ENCODE peak calls at places on chromosomes 4 and X, in six cellular contexts. O is colonic mucosa, U is cardiac muscle cell, F is foreskin fibroblast, H is transverse colon, X is dorsolateral prefrontal cortex. I is an unnamed sample.

GRCh38 chr4:88216395-88216794 is 58.0 kb upstream of the ABCG2 start:
- DNase-seq in O (no peak), U (no peak), F (no peak), H (no peak), X (no peak), I (no peak)

GRCh38 chrX:48968377-48968776 is 3.3 kb downstream of the KCND1 start:
- DNase-seq in O (no peak), U (no peak), F (no peak), H (no peak), X (no peak), I (no peak)

GRCh38 chr4:82898322-82899243 is 2.0 kb upstream of the THAP9 start:
- DNase-seq in O (peak; percentile 33), U (peak; percentile 92), F (peak; percentile 70), H (no peak), X (no peak), I (peak; percentile 89)

GRCh38 chr4:149735796-149736195 is 79.8 kb downstream of the IQCM start:
- DNase-seq in O (no peak), U (peak; percentile 57), F (peak; percentile 7), H (no peak), X (no peak), I (no peak)

GRCh38 chr4:151325320-151326246 is at the start of gene SH3D19:
- DNase-seq in O (peak; percentile 91), U (peak; percentile 83), F (peak; percentile 58), H (peak; percentile 88), X (peak; percentile 51), I (no peak)

GRCh38 chr4:105282489-105282888 is 135.8 kb downstream of the TET2 start:
- DNase-seq in O (no peak), U (no peak), F (no peak), H (no peak), X (no peak), I (no peak)

GRCh38 chrX:153426204-153426603 is 14.9 kb downstream of the ZFP92 start:
- DNase-seq in O (no peak), U (no peak), F (no peak), H (no peak), X (no peak), I (no peak)

GRCh38 chr4:139511320-139511719 is 44.7 kb downstream of the SETD7 start:
- DNase-seq in O (no peak), U (peak; percentile 39), F (no peak), H (no peak), X (no peak), I (peak; percentile 41)

GRCh38 chr4:147655639-147656038 is 28.3 kb downstream of the PRMT9 start:
- DNase-seq in O (no peak), U (no peak), F (no peak), H (no peak), X (no peak), I (no peak)

GRCh38 chr4:12488672-12489071 is 995.5 kb downstream of the RAB28 start:
- DNase-seq in O (no peak), U (peak; percentile 11), F (no peak), H (no peak), X (no peak), I (no peak)

GRCh38 chr4:48687313-48687712 is 92.8 kb downstream of the FRYL start:
- DNase-seq in O (no peak), U (no peak), F (no peak), H (no peak), X (no peak), I (no peak)

GRCh38 chrX:12153317-12153716 is 15.0 kb downstream of the FRMPD4 start:
- DNase-seq in O (no peak), U (no peak), F (no peak), H (no peak), X (no peak), I (no peak)

GRCh38 chr4:79292008-79292407 is 33.9 kb downstream of the NAA11 start:
- DNase-seq in O (no peak), U (no peak), F (no peak), H (no peak), X (no peak), I (no peak)

GRCh38 chr4:37673523-37674192 is 12.5 kb downstream of the RELL1 start:
- DNase-seq in O (no peak), U (no peak), F (no peak), H (no peak), X (no peak), I (no peak)

GRCh38 chr4:146477054-146477453 is 44.7 kb downstream of the SLC10A7 start:
- DNase-seq in O (no peak), U (peak; percentile 52), F (no peak), H (no peak), X (no peak), I (peak; percentile 3)

GRCh38 chr4:56821394-56822263 is at the start of gene SPINK2:
- DNase-seq in O (peak; percentile 64), U (no peak), F (no peak), H (peak; percentile 63), X (no peak), I (no peak)
- H3K4me3 ChIP-seq in O (peak within 1 kb of the TSS; percentile 36), U (peak within 1 kb of the TSS; percentile 40), F (no peak within 1 kb of the TSS), H (peak within 1 kb of the TSS; percentile 52), X (peak within 1 kb of the TSS; percentile 53), I (peak within 1 kb of the TSS; percentile 41)

GRCh38 chr4:2817136-2817535 is 24.3 kb downstream of the SH3BP2 start:
- DNase-seq in O (no peak), U (no peak), F (no peak), H (no peak), X (no peak), I (no peak)

GRCh38 chr4:2814627-2815026 is 21.7 kb downstream of the SH3BP2 start:
- DNase-seq in O (no peak), U (no peak), F (no peak), H (no peak), X (no peak), I (no peak)

GRCh38 chr4:2817701-2818350 is 24.9 kb downstream of the SH3BP2 start:
- DNase-seq in O (peak; percentile 77), U (peak; percentile 15), F (no peak), H (peak; percentile 66), X (peak; percentile 49), I (no peak)

GRCh38 chr4:2818351-2818939 is 25.2 kb upstream of the ADD1 start:
- DNase-seq in O (no peak), U (no peak), F (no peak), H (no peak), X (no peak), I (no peak)

DNA sequence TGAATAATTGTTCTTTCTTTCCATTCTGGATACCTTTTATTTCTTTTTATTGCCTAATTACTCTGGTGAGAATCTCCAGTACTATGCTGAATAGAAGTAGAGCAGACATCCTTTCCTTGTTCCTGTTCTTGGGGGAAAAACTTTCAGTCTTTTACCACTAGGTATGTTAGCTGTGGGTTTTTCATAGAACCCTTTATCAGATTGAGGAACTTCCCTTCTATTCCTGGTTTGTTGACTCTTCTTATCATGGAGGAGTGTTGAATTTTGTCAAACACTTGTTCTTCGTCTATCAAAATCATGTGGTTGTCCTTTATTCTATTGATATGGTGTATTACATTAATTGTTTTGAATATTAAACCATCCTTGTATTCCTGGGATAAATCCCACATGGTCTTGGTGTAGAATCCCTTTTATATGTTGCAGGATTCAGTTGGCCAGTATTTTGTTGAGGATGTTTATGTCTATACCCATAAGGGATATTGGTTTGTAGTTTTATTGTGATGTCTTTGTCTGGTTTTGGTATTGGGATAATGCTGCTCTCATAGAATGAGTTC is 23.6 kb downstream of the SH3BP2 start:
- DNase-seq in O (no peak), U (no peak), F (no peak), H (no peak), X (no peak), I (no peak)
- TF ChIP-seq CTCF in O (no peak), U (no peak), F (no peak), H (no peak), X (no peak), I (no peak)

DNA sequence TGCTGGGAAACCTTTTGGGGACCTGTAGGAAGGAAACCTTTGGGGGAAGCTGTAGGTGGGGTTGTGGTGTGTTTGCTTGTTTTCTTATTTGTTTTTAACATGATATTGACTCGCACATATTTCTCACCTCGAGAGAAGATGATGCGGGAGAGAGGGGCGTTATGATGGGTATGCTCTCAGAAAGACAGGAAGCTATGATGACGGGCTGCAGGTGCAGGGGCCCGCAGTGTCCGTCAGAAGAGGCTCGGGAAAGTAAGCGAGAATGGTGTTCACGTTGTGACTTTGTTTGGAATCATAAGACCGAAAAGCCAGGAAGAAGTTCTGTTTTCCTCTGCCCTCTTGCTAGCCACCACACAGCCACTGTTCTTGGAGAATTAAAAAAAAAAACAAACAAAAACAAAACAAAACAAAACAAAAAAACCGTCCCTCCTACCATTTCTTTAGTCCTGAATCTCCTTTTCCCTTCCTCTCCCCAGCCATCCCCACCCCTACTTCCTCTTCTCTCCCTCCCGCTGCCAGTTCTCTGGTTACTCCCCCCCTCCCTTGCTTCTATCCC is 369 bp upstream of the BMP3 start:
- DNase-seq in O (no peak), U (no peak), F (no peak), H (no peak), X (no peak), I (no peak)
- H3K4me3 ChIP-seq in O (peak overlapping the region; percentile 59), U (peak overlapping the region; percentile 40), F (peak overlapping the region; percentile 41), H (peak overlapping the region; percentile 62), X (peak overlapping the region; percentile 55), I (peak overlapping the region; percentile 51)

GRCh38 chr4:4386296-4386735 is 586 bp upstream of the NSG1 start:
- DNase-seq in O (no peak), U (peak; percentile 37), F (no peak), H (no peak), X (peak; percentile 34), I (no peak)

GRCh38 chr4:4386736-4387392 is at the start of gene NSG1:
- DNase-seq in O (no peak), U (peak; percentile 57), F (no peak), H (no peak), X (peak; percentile 73), I (no peak)

GRCh38 chr4:4383085-4383484 is 3.8 kb upstream of the NSG1 start:
- DNase-seq in O (no peak), U (no peak), F (no peak), H (no peak), X (no peak), I (no peak)

GRCh38 chr4:4385729-4386295 is 1.1 kb upstream of the NSG1 start:
- DNase-seq in O (no peak), U (no peak), F (no peak), H (no peak), X (no peak), I (no peak)

GRCh38 chr4:4384837-4385236 is 2.1 kb upstream of the NSG1 start:
- DNase-seq in O (no peak), U (peak; percentile 40), F (no peak), H (no peak), X (peak; percentile 14), I (no peak)
- TF ChIP-seq CTCF in O (no peak), U (peak; percentile 50), F (peak; percentile 20), H (no peak), X (no peak), I (peak; percentile 20)

GRCh38 chr4:176259330-176260090 is 9.5 kb downstream of the ASB5 start:
- DNase-seq in O (no peak), U (peak; percentile 54), F (peak; percentile 58), H (no peak), X (no peak), I (no peak)
- H3K4me3 ChIP-seq in O (no peak overlapping the region), U (no peak overlapping the region), F (no peak overlapping the region), H (no peak overlapping the region), X (no peak overlapping the region), I (no peak overlapping the region)

GRCh38 chrX:413322-414201 is 26.9 kb upstream of the PPP2R3B start:
- DNase-seq in O (no peak), U (peak; percentile 37), F (no peak), H (no peak), X (no peak), I (no peak)
- TF ChIP-seq CTCF in O (no peak), U (no peak), F (no peak), H (no peak), X (no peak), I (peak; percentile 27)